ENCODE peak calls at places on chromosomes 7 and 10, in six cellular contexts. Z, H, O, K, C and T are unnamed samples.
A peak's percentile ranks its signal among the peaks of the same experiment; 100 is the strongest.

GRCh38 chr10:26637521-26638275 is 59.8 kb upstream of the PDSS1 start:
- DNase-seq in K (no peak), O (no peak), Z (no peak), C (no peak), H (no peak), T (no peak)

GRCh38 chr10:122301811-122302115 is 30.7 kb downstream of the BTBD16 start:
- DNase-seq in K (no peak), Z (no peak), C (no peak), H (no peak), O (no peak), T (no peak)

GRCh38 chr7:111987115-111987826 is 218.9 kb downstream of the DOCK4 start:
- DNase-seq in O (peak; percentile 70), K (peak; percentile 71), Z (no peak), C (no peak), H (no peak), T (no peak)

GRCh38 chr10:59748834-59749233 is 4.4 kb downstream of the MRLN start:
- DNase-seq in O (no peak), Z (no peak), H (no peak), K (no peak), C (no peak), T (no peak)

GRCh38 chr7:106604303-106604918 is 56.5 kb downstream of the CCDC71L start:
- DNase-seq in H (no peak), O (no peak), Z (no peak), K (no peak), C (no peak), T (peak; percentile 23)

GRCh38 chr10:93849605-93850004 is 44.2 kb upstream of the SLC35G1 start:
- DNase-seq in K (no peak), C (peak; percentile 47), Z (no peak), H (no peak), O (no peak), T (no peak)

GRCh38 chr10:62214364-62214874 is 54.2 kb downstream of the RTKN2 start:
- DNase-seq in Z (no peak), K (no peak), H (no peak), O (no peak), C (no peak), T (no peak)

GRCh38 chr7:144497296-144497695 is 93.8 kb upstream of the NOBOX start:
- DNase-seq in K (no peak), H (no peak), C (no peak), Z (no peak), O (no peak), T (no peak)

GRCh38 chr10:14325325-14325955 is 5.3 kb downstream of the FRMD4A start:
- DNase-seq in H (no peak), Z (no peak), K (peak; percentile 12), O (peak; percentile 2), C (peak; percentile 39), T (peak; percentile 9)

GRCh38 chr10:63722537-63722936 is 201.3 kb downstream of the REEP3 start:
- DNase-seq in O (peak; percentile 68), Z (peak; percentile 89), H (no peak), K (peak; percentile 64), C (no peak), T (no peak)

GRCh38 chr7:141154131-141154732 is 80.4 kb downstream of the TMEM178B start:
- DNase-seq in H (no peak), O (no peak), Z (no peak), K (no peak), C (no peak), T (no peak)

GRCh38 chr7:66880009-66880554 is 40.9 kb upstream of the TMEM248 start:
- DNase-seq in H (no peak), C (no peak), K (no peak), Z (no peak), O (no peak), T (no peak)

GRCh38 chr7:137454169-137455166 is 110.9 kb upstream of the PTN start:
- DNase-seq in C (no peak), Z (peak; percentile 42), O (peak; percentile 69), K (peak; percentile 93), H (peak; percentile 31), T (no peak)

GRCh38 chr10:34813626-34814227 is 1.4 kb downstream of the PARD3 start:
- DNase-seq in C (no peak), O (peak; percentile 74), Z (no peak), K (peak; percentile 62), H (no peak), T (no peak)

GRCh38 chr10:26855186-26855585 is 5.6 kb downstream of the ABI1 start:
- DNase-seq in Z (no peak), H (no peak), C (no peak), K (peak; percentile 50), O (peak; percentile 81), T (no peak)

GRCh38 chr7:128104109-128104742 is 73.0 kb upstream of the LRRC4 start:
- DNase-seq in H (no peak), Z (no peak), C (no peak), O (peak; percentile 62), K (no peak), T (no peak)

GRCh38 chr10:70352401-70353097 is 29.9 kb downstream of the LRRC20 start:
- DNase-seq in Z (no peak), C (no peak), O (no peak), K (peak; percentile 49), H (no peak), T (no peak)

GRCh38 chr10:6729071-6729773 is 149.1 kb upstream of the PRKCQ start:
- DNase-seq in C (no peak), H (no peak), Z (no peak), O (peak; percentile 96), K (peak; percentile 82), T (no peak)

GRCh38 chr10:36266923-36267322 is 624.8 kb upstream of the FZD8 start:
- DNase-seq in K (no peak), O (no peak), C (no peak), Z (no peak), H (no peak), T (no peak)

GRCh38 chr10:102812213-102812876 is 24.9 kb downstream of the CYP17A1 start:
- DNase-seq in O (no peak), C (no peak), H (no peak), Z (no peak), K (no peak), T (no peak)

GRCh38 chr10:98474628-98475027 is 27.9 kb upstream of the HPS1 start:
- DNase-seq in K (no peak), O (no peak), H (no peak), Z (no peak), C (no peak), T (no peak)

GRCh38 chr10:80319725-80320290 is 30.4 kb upstream of the MAT1A start:
- DNase-seq in O (no peak), H (no peak), K (no peak), Z (no peak), C (no peak), T (no peak)

GRCh38 chr10:122468923-122469781 is 7.8 kb downstream of the HTRA1 start:
- DNase-seq in H (peak; percentile 45), K (peak; percentile 98), Z (peak; percentile 70), C (no peak), O (peak; percentile 99), T (no peak)

GRCh38 chr7:32142649-32143048 is 72.4 kb upstream of the PDE1C start:
- DNase-seq in C (no peak), Z (no peak), H (no peak), K (peak; percentile 80), O (peak; percentile 57), T (no peak)

GRCh38 chr10:72730462-72730861 is 38.5 kb downstream of the MCU start:
- DNase-seq in K (peak; percentile 83), H (no peak), C (no peak), O (peak; percentile 74), Z (no peak), T (no peak)

GRCh38 chr10:127277063-127277462 is 80.7 kb upstream of the INSYN2A start:
- DNase-seq in K (peak; percentile 31), Z (no peak), O (no peak), C (no peak), H (no peak), T (no peak)

GRCh38 chr7:122629412-122629953 is 69.4 kb downstream of the RNF133 start:
- DNase-seq in H (no peak), K (no peak), Z (no peak), C (no peak), O (no peak), T (no peak)
- H3K27ac ChIP-seq in H (no peak overlapping the region), K (no peak overlapping the region), Z (no peak overlapping the region), C (no peak overlapping the region), O (no peak overlapping the region), T (no peak overlapping the region)

DNA sequence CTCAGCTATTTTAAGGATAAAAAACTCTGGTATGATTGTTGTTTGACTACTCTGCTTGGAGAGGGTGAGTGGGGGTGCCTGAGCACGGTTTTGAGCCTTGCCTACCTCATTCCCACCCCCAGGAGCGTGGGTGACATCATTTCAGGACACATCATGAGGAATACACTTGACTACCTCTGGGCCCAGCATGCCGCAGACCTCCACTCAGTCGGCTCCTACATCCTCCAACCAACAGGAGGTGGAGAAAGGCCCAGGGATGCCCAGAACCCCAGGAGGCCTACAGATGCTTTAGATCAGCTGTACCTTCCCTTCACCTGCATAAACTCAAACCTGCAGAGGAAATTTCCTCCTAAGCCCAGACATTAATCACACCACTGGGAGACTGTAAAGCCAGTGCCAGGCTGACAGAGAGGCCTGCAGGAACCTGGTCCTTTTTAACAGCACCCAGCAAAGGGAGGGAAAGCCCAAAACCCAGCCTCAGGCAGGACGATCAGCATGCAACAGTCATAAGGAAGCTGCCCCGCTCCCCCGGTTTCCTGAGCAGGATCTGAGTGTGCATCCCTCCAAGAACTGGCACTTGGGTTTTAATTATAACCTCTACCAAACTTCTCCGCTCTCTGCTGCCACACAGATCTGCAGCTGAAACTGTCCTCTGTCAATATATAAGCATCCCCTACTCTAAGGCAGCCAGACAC is 61.7 kb upstream of the ZNRF2 start:
- DNase-seq in H (no peak), C (no peak), O (no peak), Z (no peak), K (no peak), T (no peak)
- H3K36me3 ChIP-seq in H (no peaks in the 10 kb centered on the region), C (no peaks in the 10 kb centered on the region), O (no peaks in the 10 kb centered on the region), Z (no peaks in the 10 kb centered on the region), K (no peaks in the 10 kb centered on the region), T (no peaks in the 10 kb centered on the region)

GRCh38 chr7:155589001-155589980 is 42.9 kb upstream of the CNPY1 start:
- DNase-seq in C (no peak), H (no peak), Z (no peak), O (no peak), K (no peak), T (no peak)
- H3K27ac ChIP-seq in C (no peak overlapping the region), H (no peak overlapping the region), Z (no peak overlapping the region), O (no peak overlapping the region), K (no peak overlapping the region), T (no peak overlapping the region)

DNA sequence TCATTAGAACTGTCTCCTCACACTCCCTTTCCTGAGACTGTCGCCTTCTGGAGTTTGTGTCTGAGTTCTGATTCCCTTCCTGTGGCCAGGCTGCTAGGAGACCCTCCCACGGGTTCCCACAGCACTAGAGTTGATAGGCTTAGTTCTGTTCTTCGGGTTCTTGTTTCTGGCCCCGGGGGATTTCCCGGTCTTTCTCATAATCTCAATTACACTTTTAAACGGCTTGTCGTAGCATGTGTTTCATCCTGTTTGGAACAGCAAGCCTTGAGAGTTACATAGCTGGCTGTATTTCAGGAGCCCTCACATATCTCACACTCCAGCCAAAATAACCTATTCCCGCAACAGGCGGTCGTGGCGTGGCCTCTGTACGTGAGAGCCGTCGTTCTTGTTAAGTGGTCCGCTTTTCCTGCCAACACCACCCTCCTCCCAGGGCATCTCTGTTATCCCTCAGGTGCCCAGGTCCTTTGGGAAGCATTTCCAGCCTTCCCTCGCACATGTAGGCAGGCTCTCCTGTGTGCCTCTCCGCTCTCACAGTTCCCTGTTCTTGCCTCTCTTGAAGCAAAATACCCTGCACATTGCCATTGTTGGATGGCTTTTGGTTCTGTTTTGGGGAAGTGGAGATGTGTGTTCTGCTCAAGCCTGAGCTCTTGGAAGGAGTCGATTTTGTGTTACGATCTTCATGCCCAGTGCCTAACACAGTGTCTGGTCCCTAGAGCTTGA is 46.0 kb downstream of the CDC123 start:
- DNase-seq in C (no peak), Z (no peak), O (no peak), K (peak; percentile 53), H (no peak), T (no peak)
- H3K36me3 ChIP-seq in C (peaks cover 34% of the 10 kb centered on the region), Z (no peaks in the 10 kb centered on the region), O (peaks cover 33% of the 10 kb centered on the region), K (peaks cover 49% of the 10 kb centered on the region), H (no peaks in the 10 kb centered on the region), T (peaks cover 46% of the 10 kb centered on the region)